ENCODE peak calls at places on chromosomes 5 and 9, in four cellular contexts. One of them, this sample, is unnamed.

GRCh38 chr5:96220610-96221390 is 212.2 kb downstream of the PCSK1 start:
- DNase-seq in effector memory CD4-positive, alpha-beta T cell: no peak
- DNase-seq in PC-3: peak; percentile 58
- DNase-seq in heart right ventricle: no peak
- DNase-seq in this sample: no peak

GRCh38 chr5:67375606-67376005 is 179.0 kb upstream of the CD180 start:
- DNase-seq in heart right ventricle: no peak
- DNase-seq in PC-3: no peak
- DNase-seq in effector memory CD4-positive, alpha-beta T cell: no peak
- DNase-seq in this sample: no peak

GRCh38 chr9:113998529-113999255 is 79.4 kb downstream of the AMBP start:
- DNase-seq in effector memory CD4-positive, alpha-beta T cell: no peak
- DNase-seq in heart right ventricle: peak; percentile 4
- DNase-seq in PC-3: no peak
- DNase-seq in this sample: no peak

GRCh38 chr9:35844628-35845301 is 15.7 kb downstream of the TMEM8B start:
- DNase-seq in PC-3: peak; percentile 91
- DNase-seq in effector memory CD4-positive, alpha-beta T cell: no peak
- DNase-seq in heart right ventricle: peak; percentile 83
- DNase-seq in this sample: no peak

GRCh38 chr5:141960018-141960417 is 2.0 kb upstream of the PCDH12 start:
- DNase-seq in effector memory CD4-positive, alpha-beta T cell: no peak
- DNase-seq in PC-3: no peak
- DNase-seq in heart right ventricle: no peak
- DNase-seq in this sample: peak; percentile 46

GRCh38 chr5:149414405-149415244 is 35.5 kb upstream of the IL17B start:
- DNase-seq in PC-3: no peak
- DNase-seq in heart right ventricle: peak; percentile 81
- DNase-seq in effector memory CD4-positive, alpha-beta T cell: no peak
- DNase-seq in this sample: peak; percentile 89

GRCh38 chr5:8953016-8953415 is 592.9 kb downstream of the SEMA5A start:
- DNase-seq in effector memory CD4-positive, alpha-beta T cell: no peak
- DNase-seq in PC-3: no peak
- DNase-seq in heart right ventricle: no peak
- DNase-seq in this sample: no peak

GRCh38 chr5:170945275-170945674 is 83.5 kb downstream of the RANBP17 start:
- DNase-seq in heart right ventricle: no peak
- DNase-seq in PC-3: no peak
- DNase-seq in effector memory CD4-positive, alpha-beta T cell: no peak
- DNase-seq in this sample: no peak

GRCh38 chr9:132756214-132756799 is 86.0 kb downstream of the GTF3C4 start:
- DNase-seq in heart right ventricle: no peak
- DNase-seq in effector memory CD4-positive, alpha-beta T cell: no peak
- DNase-seq in PC-3: no peak
- DNase-seq in this sample: no peak

DNA sequence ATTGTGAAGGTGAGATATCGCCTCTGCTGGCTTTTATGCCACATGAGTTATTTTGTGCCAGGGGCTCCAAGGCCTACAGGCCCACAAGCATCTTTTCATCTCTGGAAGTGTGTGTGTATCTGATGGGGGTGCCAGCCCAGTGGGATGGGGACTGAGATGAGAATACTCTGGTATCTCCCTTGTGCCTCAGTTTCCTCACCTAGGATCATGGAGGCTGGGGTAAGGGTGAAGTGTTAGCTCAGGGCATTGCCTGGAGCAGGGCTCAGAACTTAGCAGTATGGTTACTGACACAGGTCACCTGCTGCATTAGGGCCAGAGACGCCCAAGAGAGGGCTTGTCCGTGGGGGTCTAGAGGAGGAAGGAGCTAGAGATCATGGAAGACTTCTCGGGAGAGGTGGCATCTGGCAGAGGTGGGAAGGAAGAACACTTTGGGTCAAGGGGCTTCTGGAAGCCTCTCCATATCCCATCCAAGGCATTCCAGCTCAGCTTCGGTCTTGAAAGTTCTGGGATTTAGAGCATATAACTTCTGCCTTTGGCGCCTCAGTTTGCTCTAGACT is 755 bp upstream of the WNK2 start:
- DNase-seq in heart right ventricle: no peak
- DNase-seq in effector memory CD4-positive, alpha-beta T cell: no peak
- DNase-seq in PC-3: no peak
- DNase-seq in this sample: no peak
- H3K4me3 ChIP-seq in heart right ventricle: peak overlapping the region; percentile 63
- H3K4me3 ChIP-seq in effector memory CD4-positive, alpha-beta T cell: peak overlapping the region; percentile 53
- H3K4me3 ChIP-seq in PC-3: peak overlapping the region; percentile 77
- H3K4me3 ChIP-seq in this sample: no peak overlapping the region

DNA sequence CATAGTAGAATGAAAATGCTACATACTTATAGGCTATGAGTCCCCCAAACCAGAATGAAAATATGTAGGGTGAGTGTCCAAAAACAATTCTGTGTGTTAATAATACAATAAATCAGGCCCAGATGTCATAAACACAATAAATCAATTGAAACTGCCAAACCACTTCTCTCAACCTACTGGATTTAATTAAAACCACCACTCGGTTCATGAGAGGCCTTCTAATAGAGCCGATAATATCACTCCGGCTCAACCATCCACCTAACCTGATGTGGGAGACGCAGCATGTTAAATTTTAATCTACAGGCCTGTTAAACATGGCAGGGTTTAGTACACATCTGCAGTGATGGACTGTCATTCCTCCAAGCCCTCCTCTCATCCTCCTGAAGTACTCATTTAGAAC is 734.5 kb upstream of the ZNF608 start:
- DNase-seq in effector memory CD4-positive, alpha-beta T cell: no peak
- DNase-seq in heart right ventricle: no peak
- DNase-seq in PC-3: no peak
- DNase-seq in this sample: no peak
- H3K4me3 ChIP-seq in effector memory CD4-positive, alpha-beta T cell: no peak overlapping the region
- H3K4me3 ChIP-seq in heart right ventricle: no peak overlapping the region
- H3K4me3 ChIP-seq in PC-3: no peak overlapping the region
- H3K4me3 ChIP-seq in this sample: no peak overlapping the region

DNA sequence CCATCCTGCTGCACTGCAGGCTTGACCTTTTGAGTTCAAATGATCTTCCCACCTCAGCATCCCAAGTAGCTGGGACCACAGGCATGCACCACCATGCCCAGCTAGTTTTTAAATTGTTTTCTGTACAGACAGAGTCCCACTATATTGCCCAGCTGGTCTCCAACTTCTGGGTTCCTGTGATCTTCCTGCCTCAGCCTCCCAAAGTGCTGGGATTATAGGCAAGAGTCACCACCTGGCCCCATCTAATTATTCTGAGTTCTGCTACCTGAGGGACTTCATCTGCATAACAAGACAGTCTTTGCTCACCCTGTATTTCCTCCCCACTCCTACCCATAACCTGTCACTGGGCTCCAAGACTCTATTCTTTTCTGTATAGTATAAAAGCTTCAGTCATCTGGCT is 54.6 kb upstream of the CEMIP2 start:
- DNase-seq in heart right ventricle: no peak
- DNase-seq in PC-3: no peak
- DNase-seq in effector memory CD4-positive, alpha-beta T cell: no peak
- DNase-seq in this sample: no peak
- H3K4me3 ChIP-seq in heart right ventricle: no peak overlapping the region
- H3K4me3 ChIP-seq in PC-3: no peak overlapping the region
- H3K4me3 ChIP-seq in effector memory CD4-positive, alpha-beta T cell: no peak overlapping the region
- H3K4me3 ChIP-seq in this sample: no peak overlapping the region

DNA sequence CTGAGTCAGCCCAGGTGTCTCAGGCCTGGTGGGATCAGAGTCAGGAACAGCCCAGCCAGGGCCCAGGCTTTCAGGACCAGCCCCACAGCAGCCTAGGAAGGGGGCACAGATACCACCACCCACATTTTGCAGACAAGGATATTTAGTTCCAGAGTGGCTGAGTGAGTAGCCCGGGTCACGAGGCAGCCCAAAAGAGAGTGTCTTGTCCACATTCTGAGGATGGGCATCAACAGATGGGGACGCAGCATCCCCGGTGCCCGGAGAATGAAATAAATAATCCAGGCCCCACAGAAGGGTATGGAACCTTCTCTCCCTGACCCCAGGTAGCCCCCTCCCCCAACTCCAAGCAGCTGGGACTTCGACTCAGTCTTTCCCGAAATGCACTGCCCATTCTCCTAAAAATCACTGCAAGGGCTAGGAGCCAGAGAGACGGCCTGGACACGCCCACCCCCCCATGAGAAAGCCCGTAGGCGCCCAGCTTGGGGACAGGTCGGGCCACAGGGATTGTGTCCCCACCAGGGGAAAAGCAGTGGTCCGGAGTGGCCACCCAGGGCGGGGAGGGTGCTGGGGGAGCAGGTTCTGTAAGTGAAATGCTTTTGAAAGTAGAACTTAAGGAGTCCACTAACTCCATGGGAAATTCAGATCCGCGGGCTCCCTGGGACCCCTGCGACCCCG is 6.9 kb downstream of the LHX3 start:
- DNase-seq in PC-3: no peak
- DNase-seq in effector memory CD4-positive, alpha-beta T cell: no peak
- DNase-seq in heart right ventricle: no peak
- DNase-seq in this sample: no peak
- H3K4me3 ChIP-seq in PC-3: no peak overlapping the region
- H3K4me3 ChIP-seq in effector memory CD4-positive, alpha-beta T cell: no peak overlapping the region
- H3K4me3 ChIP-seq in heart right ventricle: no peak overlapping the region
- H3K4me3 ChIP-seq in this sample: no peak overlapping the region

GRCh38 chr5:151223447-151224264 is at the start of gene CCDC69:
- DNase-seq in effector memory CD4-positive, alpha-beta T cell: peak; percentile 16
- DNase-seq in PC-3: peak; percentile 77
- DNase-seq in heart right ventricle: peak; percentile 81
- DNase-seq in this sample: peak; percentile 90

GRCh38 chr5:151221574-151221973 is 2.3 kb downstream of the CCDC69 start:
- DNase-seq in heart right ventricle: no peak
- DNase-seq in PC-3: peak; percentile 35
- DNase-seq in effector memory CD4-positive, alpha-beta T cell: no peak
- DNase-seq in this sample: no peak

GRCh38 chr5:151224372-151224771 is 480 bp upstream of the CCDC69 start:
- DNase-seq in effector memory CD4-positive, alpha-beta T cell: no peak
- DNase-seq in PC-3: no peak
- DNase-seq in heart right ventricle: no peak
- DNase-seq in this sample: no peak

GRCh38 chr5:151222769-151223446 is 984 bp downstream of the CCDC69 start:
- DNase-seq in heart right ventricle: peak; percentile 64
- DNase-seq in PC-3: peak; percentile 25
- DNase-seq in effector memory CD4-positive, alpha-beta T cell: peak; percentile 14
- DNase-seq in this sample: peak; percentile 74

DNA sequence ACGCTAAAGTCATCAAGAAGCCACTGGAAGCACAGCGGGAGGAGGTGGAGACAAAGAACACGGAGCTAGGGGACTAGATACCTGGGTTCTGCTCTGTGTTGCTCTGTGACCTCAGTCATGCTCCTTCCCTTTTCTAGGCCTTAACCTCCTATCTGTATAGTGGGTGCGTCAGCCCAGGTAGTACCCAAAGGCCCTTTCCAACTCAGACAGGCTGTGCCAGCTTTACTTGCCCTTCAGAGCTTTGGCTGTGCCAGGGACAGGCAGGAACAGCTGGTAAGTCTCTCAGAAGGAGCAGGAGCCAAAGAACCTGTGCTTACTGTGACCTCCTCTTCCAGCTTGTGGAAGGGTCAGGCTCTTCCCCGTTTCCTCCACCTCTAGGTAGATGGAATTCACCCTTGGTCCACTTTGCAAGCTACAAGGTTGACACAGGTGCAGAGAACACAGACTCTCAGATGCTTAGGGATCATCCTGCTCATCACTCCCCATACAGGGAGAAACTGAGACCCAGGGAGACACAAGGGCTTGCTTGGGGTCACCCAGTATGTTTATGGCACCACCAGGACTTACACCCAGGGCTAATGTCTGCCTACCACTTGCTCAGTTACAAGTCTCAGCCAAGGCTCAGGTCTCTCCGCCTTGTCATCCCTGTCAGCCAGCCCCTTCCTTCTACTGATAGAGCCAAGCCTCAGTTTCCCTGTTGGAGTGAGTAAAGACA is 1.7 kb downstream of the CCDC69 start:
- DNase-seq in effector memory CD4-positive, alpha-beta T cell: no peak
- DNase-seq in PC-3: no peak
- DNase-seq in heart right ventricle: no peak
- DNase-seq in this sample: no peak
- H3K4me3 ChIP-seq in effector memory CD4-positive, alpha-beta T cell: peak overlapping the region; percentile 88
- H3K4me3 ChIP-seq in PC-3: no peak overlapping the region
- H3K4me3 ChIP-seq in heart right ventricle: peak overlapping the region; percentile 93
- H3K4me3 ChIP-seq in this sample: peak overlapping the region; percentile 80

GRCh38 chr5:83718936-83719495 is 1.6 kb downstream of the HAPLN1 start:
- DNase-seq in heart right ventricle: no peak
- DNase-seq in PC-3: no peak
- DNase-seq in effector memory CD4-positive, alpha-beta T cell: no peak
- DNase-seq in this sample: no peak
- H3K4me3 ChIP-seq in heart right ventricle: no peak overlapping the region
- H3K4me3 ChIP-seq in PC-3: peak overlapping the region; percentile 11
- H3K4me3 ChIP-seq in effector memory CD4-positive, alpha-beta T cell: no peak overlapping the region
- H3K4me3 ChIP-seq in this sample: no peak overlapping the region

GRCh38 chr9:136436055-136436634 is 3.5 kb downstream of the INPP5E start:
- DNase-seq in PC-3: no peak
- DNase-seq in heart right ventricle: no peak
- DNase-seq in effector memory CD4-positive, alpha-beta T cell: no peak
- DNase-seq in this sample: no peak
- H3K4me3 ChIP-seq in PC-3: no peak overlapping the region
- H3K4me3 ChIP-seq in heart right ventricle: no peak overlapping the region
- H3K4me3 ChIP-seq in effector memory CD4-positive, alpha-beta T cell: no peak overlapping the region
- H3K4me3 ChIP-seq in this sample: no peak overlapping the region

DNA sequence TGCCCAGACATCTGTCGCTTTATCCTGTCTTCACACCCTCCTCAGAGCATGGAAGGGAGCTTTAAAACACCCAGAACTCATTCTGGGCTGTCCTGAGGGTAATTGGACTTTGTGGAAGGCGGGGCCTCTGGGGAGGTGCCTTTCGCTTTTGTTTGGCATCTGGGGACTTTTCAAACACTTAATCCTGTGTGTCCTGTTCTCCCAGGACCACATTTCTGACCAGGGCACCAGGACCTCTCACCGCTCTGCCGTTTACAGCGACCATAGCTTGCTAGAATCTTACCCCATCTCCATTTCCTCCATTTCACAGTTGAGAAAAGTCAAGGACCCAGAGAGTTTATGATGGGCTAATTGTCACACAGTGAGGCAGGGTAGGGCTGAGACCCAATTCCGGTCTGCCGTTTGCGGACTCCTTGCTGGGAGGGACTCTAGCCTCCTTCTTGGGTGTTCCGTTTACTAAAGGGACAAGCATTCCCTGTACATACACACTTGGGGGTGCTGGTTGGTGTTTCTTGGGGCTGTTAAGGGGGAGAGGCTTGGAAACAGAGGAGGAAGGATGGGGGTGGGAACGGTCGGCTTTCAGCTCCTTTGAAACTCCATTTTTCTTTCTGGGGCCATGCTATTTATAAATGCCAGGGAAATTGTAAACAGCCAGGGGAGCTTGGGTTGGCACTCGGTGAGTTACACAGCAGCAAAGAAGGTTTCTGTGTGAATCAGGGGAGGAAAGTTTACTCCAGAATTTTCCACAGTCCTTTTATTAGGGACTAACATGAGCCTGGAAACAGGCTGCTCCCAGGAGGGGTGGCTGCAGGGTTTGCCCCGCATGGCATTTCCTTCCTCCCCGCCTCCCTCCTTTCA is 1.3 kb downstream of the GSN start:
- DNase-seq in PC-3: peak; percentile 28
- DNase-seq in effector memory CD4-positive, alpha-beta T cell: no peak
- DNase-seq in heart right ventricle: no peak
- DNase-seq in this sample: no peak
- H3K4me3 ChIP-seq in PC-3: peak overlapping the region; percentile 81
- H3K4me3 ChIP-seq in effector memory CD4-positive, alpha-beta T cell: no peak overlapping the region
- H3K4me3 ChIP-seq in heart right ventricle: peak overlapping the region; percentile 87
- H3K4me3 ChIP-seq in this sample: peak overlapping the region; percentile 95

GRCh38 chr5:57831942-57832341 is 349.3 kb upstream of the ACTBL2 start:
- DNase-seq in heart right ventricle: no peak
- DNase-seq in effector memory CD4-positive, alpha-beta T cell: no peak
- DNase-seq in PC-3: no peak
- DNase-seq in this sample: no peak
- H3K4me3 ChIP-seq in heart right ventricle: no peak overlapping the region
- H3K4me3 ChIP-seq in effector memory CD4-positive, alpha-beta T cell: no peak overlapping the region
- H3K4me3 ChIP-seq in PC-3: no peak overlapping the region
- H3K4me3 ChIP-seq in this sample: no peak overlapping the region